ENCODE peak calls at places on chromosome 12, in nine cellular contexts. One of them, this sample, is unnamed. For H3K4me1, the result is how much of the 10 kb centered on the place peaks cover.

GRCh38 chr12:105252901-105253300 is 16.9 kb upstream of the APPL2 start:
- DNase-seq in heart left ventricle: no peak
- DNase-seq in pancreas: no peak
- DNase-seq in HCT116: no peak
- DNase-seq in neural progenitor cell: no peak
- DNase-seq in prostate gland: no peak
- DNase-seq in left ventricle myocardium inferior: no peak
- DNase-seq in IMR-90: no peak
- DNase-seq in Panc1: no peak
- DNase-seq in this sample: peak

GRCh38 chr12:53770281-53770680 is 18.5 kb upstream of the CISTR start:
- DNase-seq in heart left ventricle: no peak
- DNase-seq in pancreas: no peak
- DNase-seq in HCT116: peak
- DNase-seq in neural progenitor cell: no peak
- DNase-seq in prostate gland: no peak
- DNase-seq in left ventricle myocardium inferior: no peak
- DNase-seq in IMR-90: peak
- DNase-seq in Panc1: peak
- DNase-seq in this sample: peak

GRCh38 chr12:27434673-27435565 is 11.6 kb upstream of the SMCO2 start:
- DNase-seq in heart left ventricle: no peak
- DNase-seq in pancreas: no peak
- DNase-seq in HCT116: no peak
- DNase-seq in neural progenitor cell: peak
- DNase-seq in prostate gland: peak
- DNase-seq in left ventricle myocardium inferior: no peak
- DNase-seq in IMR-90: no peak
- DNase-seq in Panc1: no peak
- DNase-seq in this sample: peak

GRCh38 chr12:105083551-105084105 is 630 bp downstream of the ALDH1L2 start:
- DNase-seq in heart left ventricle: peak
- DNase-seq in pancreas: peak
- DNase-seq in HCT116: no peak
- DNase-seq in neural progenitor cell: peak
- DNase-seq in prostate gland: no peak
- DNase-seq in left ventricle myocardium inferior: peak
- DNase-seq in IMR-90: peak
- DNase-seq in Panc1: no peak
- DNase-seq in this sample: peak

GRCh38 chr12:77089701-77090220 is 24.4 kb upstream of the E2F7 start:
- DNase-seq in heart left ventricle: no peak
- DNase-seq in pancreas: no peak
- DNase-seq in HCT116: no peak
- DNase-seq in neural progenitor cell: no peak
- DNase-seq in prostate gland: no peak
- DNase-seq in left ventricle myocardium inferior: no peak
- DNase-seq in IMR-90: no peak
- DNase-seq in Panc1: no peak
- DNase-seq in this sample: no peak

GRCh38 chr12:53476769-53477209 is 22.5 kb downstream of the MAP3K12 start:
- DNase-seq in heart left ventricle: no peak
- DNase-seq in pancreas: no peak
- DNase-seq in HCT116: no peak
- DNase-seq in neural progenitor cell: peak
- DNase-seq in prostate gland: no peak
- DNase-seq in left ventricle myocardium inferior: no peak
- DNase-seq in IMR-90: no peak
- DNase-seq in Panc1: no peak
- DNase-seq in this sample: peak

GRCh38 chr12:79294590-79294989 is 396.2 kb downstream of the PAWR start:
- DNase-seq in heart left ventricle: no peak
- DNase-seq in pancreas: no peak
- DNase-seq in HCT116: no peak
- DNase-seq in neural progenitor cell: no peak
- DNase-seq in prostate gland: no peak
- DNase-seq in left ventricle myocardium inferior: no peak
- DNase-seq in IMR-90: no peak
- DNase-seq in Panc1: no peak
- DNase-seq in this sample: no peak

GRCh38 chr12:117119592-117120198 is 20.5 kb upstream of the TESC start:
- DNase-seq in heart left ventricle: no peak
- DNase-seq in pancreas: no peak
- DNase-seq in HCT116: peak
- DNase-seq in neural progenitor cell: peak
- DNase-seq in prostate gland: no peak
- DNase-seq in left ventricle myocardium inferior: peak
- DNase-seq in IMR-90: no peak
- DNase-seq in Panc1: peak
- DNase-seq in this sample: no peak

GRCh38 chr12:45220961-45221360 is 5.1 kb downstream of the ANO6 start:
- DNase-seq in heart left ventricle: no peak
- DNase-seq in pancreas: no peak
- DNase-seq in HCT116: no peak
- DNase-seq in neural progenitor cell: no peak
- DNase-seq in prostate gland: no peak
- DNase-seq in left ventricle myocardium inferior: no peak
- DNase-seq in IMR-90: no peak
- DNase-seq in Panc1: no peak
- DNase-seq in this sample: no peak

GRCh38 chr12:45217846-45218245 is 2.0 kb downstream of the ANO6 start:
- DNase-seq in heart left ventricle: no peak
- DNase-seq in pancreas: no peak
- DNase-seq in HCT116: no peak
- DNase-seq in neural progenitor cell: no peak
- DNase-seq in prostate gland: no peak
- DNase-seq in left ventricle myocardium inferior: no peak
- DNase-seq in IMR-90: peak
- DNase-seq in Panc1: no peak
- DNase-seq in this sample: peak

GRCh38 chr12:45219621-45220020 is 3.7 kb downstream of the ANO6 start:
- DNase-seq in heart left ventricle: no peak
- DNase-seq in pancreas: no peak
- DNase-seq in HCT116: no peak
- DNase-seq in neural progenitor cell: no peak
- DNase-seq in prostate gland: no peak
- DNase-seq in left ventricle myocardium inferior: no peak
- DNase-seq in IMR-90: no peak
- DNase-seq in Panc1: no peak
- DNase-seq in this sample: no peak

GRCh38 chr12:45216983-45217485 is 1.1 kb downstream of the ANO6 start:
- DNase-seq in heart left ventricle: no peak
- DNase-seq in pancreas: no peak
- DNase-seq in HCT116: no peak
- DNase-seq in neural progenitor cell: no peak
- DNase-seq in prostate gland: no peak
- DNase-seq in left ventricle myocardium inferior: no peak
- DNase-seq in IMR-90: no peak
- DNase-seq in Panc1: no peak
- DNase-seq in this sample: peak

GRCh38 chr12:45220366-45220931 is 4.6 kb downstream of the ANO6 start:
- DNase-seq in heart left ventricle: no peak
- DNase-seq in pancreas: no peak
- DNase-seq in HCT116: no peak
- DNase-seq in neural progenitor cell: no peak
- DNase-seq in prostate gland: no peak
- DNase-seq in left ventricle myocardium inferior: no peak
- DNase-seq in IMR-90: no peak
- DNase-seq in Panc1: no peak
- DNase-seq in this sample: no peak
- H3K4me3 ChIP-seq in heart left ventricle: no peak
- H3K4me3 ChIP-seq in pancreas: no peak
- H3K4me3 ChIP-seq in HCT116: no peak
- H3K4me3 ChIP-seq in neural progenitor cell: no peak
- H3K4me3 ChIP-seq in prostate gland: no peak
- H3K4me3 ChIP-seq in left ventricle myocardium inferior: no peak
- H3K4me3 ChIP-seq in IMR-90: no peak
- H3K4me3 ChIP-seq in Panc1: no peak
- H3K4me3 ChIP-seq in this sample: no peak

GRCh38 chr12:94495458-94496137 is 35.9 kb upstream of the CEP83 start:
- DNase-seq in heart left ventricle: no peak
- DNase-seq in pancreas: no peak
- DNase-seq in HCT116: no peak
- DNase-seq in neural progenitor cell: no peak
- DNase-seq in prostate gland: no peak
- DNase-seq in left ventricle myocardium inferior: no peak
- DNase-seq in IMR-90: no peak
- DNase-seq in Panc1: no peak
- DNase-seq in this sample: no peak

GRCh38 chr12:94504386-94504785 is 44.7 kb upstream of the CEP83 start:
- DNase-seq in heart left ventricle: no peak
- DNase-seq in pancreas: no peak
- DNase-seq in HCT116: no peak
- DNase-seq in neural progenitor cell: no peak
- DNase-seq in prostate gland: no peak
- DNase-seq in left ventricle myocardium inferior: no peak
- DNase-seq in IMR-90: no peak
- DNase-seq in Panc1: no peak
- DNase-seq in this sample: no peak

GRCh38 chr12:94498073-94498472 is 38.4 kb upstream of the CEP83 start:
- DNase-seq in heart left ventricle: no peak
- DNase-seq in pancreas: no peak
- DNase-seq in HCT116: no peak
- DNase-seq in neural progenitor cell: no peak
- DNase-seq in prostate gland: no peak
- DNase-seq in left ventricle myocardium inferior: no peak
- DNase-seq in IMR-90: no peak
- DNase-seq in Panc1: no peak
- DNase-seq in this sample: no peak

GRCh38 chr12:94498698-94499097 is 39.0 kb upstream of the CEP83 start:
- DNase-seq in heart left ventricle: no peak
- DNase-seq in pancreas: no peak
- DNase-seq in HCT116: no peak
- DNase-seq in neural progenitor cell: no peak
- DNase-seq in prostate gland: no peak
- DNase-seq in left ventricle myocardium inferior: no peak
- DNase-seq in IMR-90: no peak
- DNase-seq in Panc1: no peak
- DNase-seq in this sample: no peak

DNA sequence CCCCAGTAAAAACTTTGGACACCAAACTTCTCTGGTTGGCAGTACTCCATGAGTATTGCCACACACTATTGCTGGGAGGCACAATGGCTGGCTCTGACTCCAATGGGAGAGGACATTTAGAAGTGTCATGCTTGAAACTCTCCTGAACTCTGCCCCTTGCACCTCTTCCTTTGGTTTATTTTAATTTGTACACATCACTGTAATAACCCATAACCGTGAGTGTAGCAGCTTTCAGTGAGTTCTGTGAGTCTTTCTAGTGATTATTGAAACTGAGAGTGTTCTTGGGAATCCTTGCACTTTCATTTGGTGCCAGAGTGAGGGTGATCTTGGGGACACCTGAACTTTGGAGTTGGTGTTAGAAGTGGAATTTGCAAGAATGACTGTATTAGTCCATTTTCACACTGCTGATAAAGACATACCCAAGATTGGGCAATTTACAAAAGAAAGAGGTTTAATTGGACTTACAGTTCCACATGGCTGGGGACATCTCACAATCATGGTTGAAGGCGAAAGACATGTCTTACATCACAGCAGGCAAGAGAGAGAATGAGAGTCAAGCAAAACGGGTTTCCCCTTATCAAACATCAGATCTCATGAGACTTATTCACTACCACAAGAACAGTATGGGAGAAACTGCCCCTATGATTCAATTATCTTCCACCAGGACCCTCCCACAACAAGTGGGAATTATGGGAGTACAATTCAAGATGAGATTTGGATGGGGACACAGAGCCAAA is 41.3 kb upstream of the CEP83 start:
- DNase-seq in heart left ventricle: no peak
- DNase-seq in pancreas: no peak
- DNase-seq in HCT116: no peak
- DNase-seq in neural progenitor cell: no peak
- DNase-seq in prostate gland: no peak
- DNase-seq in left ventricle myocardium inferior: no peak
- DNase-seq in IMR-90: no peak
- DNase-seq in Panc1: no peak
- DNase-seq in this sample: peak
- H3K4me1 ChIP-seq in heart left ventricle: under half
- H3K4me1 ChIP-seq in pancreas: under half
- H3K4me1 ChIP-seq in HCT116: under half
- H3K4me1 ChIP-seq in neural progenitor cell: under half
- H3K4me1 ChIP-seq in prostate gland: under half
- H3K4me1 ChIP-seq in left ventricle myocardium inferior: under half
- H3K4me1 ChIP-seq in IMR-90: under half
- H3K4me1 ChIP-seq in Panc1: under half
- H3K4me1 ChIP-seq in this sample: under half

GRCh38 chr12:127570387-127570786 is 696.6 kb upstream of the TMEM132C start:
- DNase-seq in heart left ventricle: no peak
- DNase-seq in pancreas: no peak
- DNase-seq in HCT116: no peak
- DNase-seq in neural progenitor cell: no peak
- DNase-seq in prostate gland: no peak
- DNase-seq in left ventricle myocardium inferior: no peak
- DNase-seq in IMR-90: no peak
- DNase-seq in Panc1: no peak
- DNase-seq in this sample: no peak

GRCh38 chr12:127567531-127567930 is 699.4 kb upstream of the TMEM132C start:
- DNase-seq in heart left ventricle: no peak
- DNase-seq in pancreas: no peak
- DNase-seq in HCT116: no peak
- DNase-seq in neural progenitor cell: no peak
- DNase-seq in prostate gland: no peak
- DNase-seq in left ventricle myocardium inferior: no peak
- DNase-seq in IMR-90: no peak
- DNase-seq in Panc1: no peak
- DNase-seq in this sample: no peak

GRCh38 chr12:127565241-127565640 is 701.7 kb upstream of the TMEM132C start:
- DNase-seq in heart left ventricle: no peak
- DNase-seq in pancreas: no peak
- DNase-seq in HCT116: no peak
- DNase-seq in neural progenitor cell: no peak
- DNase-seq in prostate gland: no peak
- DNase-seq in left ventricle myocardium inferior: no peak
- DNase-seq in IMR-90: no peak
- DNase-seq in Panc1: no peak
- DNase-seq in this sample: no peak

GRCh38 chr12:127570793-127571360 is 696.1 kb upstream of the TMEM132C start:
- DNase-seq in heart left ventricle: no peak
- DNase-seq in pancreas: no peak
- DNase-seq in HCT116: no peak
- DNase-seq in neural progenitor cell: no peak
- DNase-seq in prostate gland: no peak
- DNase-seq in left ventricle myocardium inferior: no peak
- DNase-seq in IMR-90: no peak
- DNase-seq in Panc1: no peak
- DNase-seq in this sample: peak
- H3K4me3 ChIP-seq in heart left ventricle: no peak
- H3K4me3 ChIP-seq in pancreas: no peak
- H3K4me3 ChIP-seq in HCT116: no peak
- H3K4me3 ChIP-seq in neural progenitor cell: no peak
- H3K4me3 ChIP-seq in prostate gland: no peak
- H3K4me3 ChIP-seq in left ventricle myocardium inferior: no peak
- H3K4me3 ChIP-seq in IMR-90: no peak
- H3K4me3 ChIP-seq in Panc1: no peak
- H3K4me3 ChIP-seq in this sample: no peak

DNA sequence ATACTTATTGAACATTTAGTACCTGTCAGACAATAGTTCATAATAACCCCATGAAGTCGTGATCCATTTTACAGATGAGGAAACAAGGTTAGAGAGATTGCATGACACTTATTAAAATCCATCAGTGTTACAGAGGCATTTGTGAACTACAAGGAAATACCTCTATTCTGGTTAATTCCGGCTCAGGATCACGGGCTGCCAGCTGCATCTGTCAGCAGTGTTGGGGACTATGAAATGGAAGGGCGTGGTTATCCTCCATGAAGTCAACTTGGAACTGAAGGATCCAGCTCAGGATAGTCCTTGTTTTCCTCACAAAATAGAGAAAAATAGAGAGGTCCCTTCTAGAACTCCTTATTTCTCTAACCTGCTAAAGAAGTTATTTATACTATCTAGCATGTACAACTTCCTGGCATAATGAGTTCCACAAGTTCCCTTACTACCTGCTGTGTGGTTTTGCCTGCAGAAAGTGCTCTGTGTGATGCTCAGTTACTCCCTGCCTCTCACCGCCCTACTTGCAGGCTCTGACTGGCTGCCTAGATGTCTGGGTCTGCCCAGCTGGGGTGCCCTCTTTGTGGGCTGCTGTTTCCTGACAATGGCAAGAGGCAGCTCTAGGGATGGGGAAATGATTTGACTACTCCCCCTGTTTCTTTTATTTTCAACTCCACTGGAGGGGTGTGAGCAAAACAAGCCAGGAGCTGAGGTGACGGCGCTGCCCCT is 36.8 kb downstream of the PLXNC1 start:
- DNase-seq in heart left ventricle: no peak
- DNase-seq in pancreas: no peak
- DNase-seq in HCT116: no peak
- DNase-seq in neural progenitor cell: no peak
- DNase-seq in prostate gland: no peak
- DNase-seq in left ventricle myocardium inferior: no peak
- DNase-seq in IMR-90: no peak
- DNase-seq in Panc1: no peak
- DNase-seq in this sample: no peak
- H3K4me1 ChIP-seq in heart left ventricle: under half
- H3K4me1 ChIP-seq in pancreas: under half
- H3K4me1 ChIP-seq in HCT116: under half
- H3K4me1 ChIP-seq in neural progenitor cell: under half
- H3K4me1 ChIP-seq in prostate gland: under half
- H3K4me1 ChIP-seq in left ventricle myocardium inferior: under half
- H3K4me1 ChIP-seq in IMR-90: under half
- H3K4me1 ChIP-seq in Panc1: under half
- H3K4me1 ChIP-seq in this sample: under half